ENCODE peak calls at places on chromosomes 12 and 14, in six cellular contexts. V is fibroblast of lung, R is coronary artery, T is A549, G is HCT116, K is tibial artery. Z is an unnamed sample.

GRCh38 chr12:3389911-3390310 is 101.1 kb upstream of the PRMT8 start:
- DNase-seq in V (no peak), R (no peak), T (no peak), G (no peak), K (no peak), Z (no peak)

GRCh38 chr14:35403085-35403396 is 1.5 kb downstream of the NFKBIA start:
- DNase-seq in V (peak; percentile 75), R (no peak), T (no peak), G (no peak), K (peak; percentile 76), Z (no peak)

GRCh38 chr14:32345311-32345771 is 16.2 kb downstream of the AKAP6 start:
- DNase-seq in V (peak; percentile 53), R (no peak), T (no peak), G (no peak), K (no peak), Z (peak; percentile 28)

GRCh38 chr12:121519227-121519626 is 61.6 kb downstream of the KDM2B start:
- DNase-seq in V (no peak), R (no peak), T (no peak), G (no peak), K (no peak), Z (no peak)

GRCh38 chr12:124341645-124342069 is 46.8 kb downstream of the RFLNA start:
- DNase-seq in V (no peak), R (no peak), T (no peak), G (no peak), K (no peak), Z (no peak)

GRCh38 chr12:50960130-50960529 is 7.8 kb downstream of the HIGD1C start:
- DNase-seq in V (peak; percentile 29), R (no peak), T (no peak), G (no peak), K (no peak), Z (peak; percentile 12)

GRCh38 chr12:4817813-4818212 is 91.9 kb upstream of the KCNA1 start:
- DNase-seq in V (no peak), R (no peak), T (no peak), G (no peak), K (no peak), Z (no peak)

GRCh38 chr12:10031771-10032175 is 1.3 kb downstream of the CLEC9A start:
- DNase-seq in V (peak; percentile 86), R (no peak), T (no peak), G (no peak), K (no peak), Z (peak; percentile 86)

GRCh38 chr14:44961151-44961729 is 507 bp downstream of the KLHL28 start:
- DNase-seq in V (peak; percentile 70), R (peak; percentile 77), T (peak; percentile 66), G (no peak), K (peak; percentile 71), Z (peak; percentile 46)

GRCh38 chr12:70891059-70891632 is 29.4 kb downstream of the PTPRR start:
- DNase-seq in V (no peak), R (no peak), T (no peak), G (no peak), K (no peak), Z (no peak)

GRCh38 chr12:1517007-1517406 is 77.4 kb downstream of the FBXL14 start:
- DNase-seq in V (peak; percentile 94), R (peak; percentile 41), T (no peak), G (no peak), K (peak; percentile 20), Z (peak; percentile 87)

GRCh38 chr12:1933342-1933992 is 15.0 kb upstream of the CACNA2D4 start:
- DNase-seq in V (peak; percentile 77), R (no peak), T (no peak), G (no peak), K (peak; percentile 66), Z (no peak)

GRCh38 chr12:124379379-124379937 is 84.6 kb downstream of the RFLNA start:
- DNase-seq in V (no peak), R (no peak), T (no peak), G (no peak), K (no peak), Z (no peak)

GRCh38 chr12:12628013-12628412 is 16.3 kb downstream of the CREBL2 start:
- DNase-seq in V (peak; percentile 43), R (no peak), T (no peak), G (no peak), K (no peak), Z (peak; percentile 42)

GRCh38 chr14:63203618-63204406 is 431 bp upstream of the RHOJ start:
- DNase-seq in V (peak; percentile 99), R (peak; percentile 88), T (no peak), G (no peak), K (peak; percentile 80), Z (peak; percentile 97)

GRCh38 chr12:122080149-122081107 is 1.9 kb downstream of the MLXIP start:
- DNase-seq in V (peak; percentile 89), R (no peak), T (peak; percentile 41), G (no peak), K (peak; percentile 90), Z (peak; percentile 77)

GRCh38 chr14:61812347-61813100 is 50.3 kb downstream of the SNAPC1 start:
- DNase-seq in V (peak; percentile 7), R (no peak), T (no peak), G (no peak), K (no peak), Z (no peak)

GRCh38 chr12:56326126-56326525 is 7.7 kb downstream of the PAN2 start:
- DNase-seq in V (no peak), R (no peak), T (no peak), G (no peak), K (no peak), Z (no peak)

GRCh38 chr14:79279645-79280399 is 931.5 kb downstream of the DIO2 start:
- DNase-seq in V (peak; percentile 18), R (no peak), T (no peak), G (no peak), K (no peak), Z (peak; percentile 8)

GRCh38 chr14:79280400-79280670 is 931.0 kb downstream of the DIO2 start:
- DNase-seq in V (no peak), R (no peak), T (no peak), G (no peak), K (no peak), Z (no peak)

GRCh38 chr14:79281244-79282199 is 929.8 kb downstream of the DIO2 start:
- DNase-seq in V (peak; percentile 9), R (no peak), T (no peak), G (no peak), K (no peak), Z (no peak)

GRCh38 chr14:79285263-79285662 is 926.0 kb downstream of the DIO2 start:
- DNase-seq in V (no peak), R (no peak), T (no peak), G (no peak), K (no peak), Z (no peak)
- H3K4me3 ChIP-seq in V (no peak overlapping the region), R (no peak overlapping the region), T (no peak overlapping the region), G (no peak overlapping the region), K (no peak overlapping the region), Z (no peak overlapping the region)

DNA sequence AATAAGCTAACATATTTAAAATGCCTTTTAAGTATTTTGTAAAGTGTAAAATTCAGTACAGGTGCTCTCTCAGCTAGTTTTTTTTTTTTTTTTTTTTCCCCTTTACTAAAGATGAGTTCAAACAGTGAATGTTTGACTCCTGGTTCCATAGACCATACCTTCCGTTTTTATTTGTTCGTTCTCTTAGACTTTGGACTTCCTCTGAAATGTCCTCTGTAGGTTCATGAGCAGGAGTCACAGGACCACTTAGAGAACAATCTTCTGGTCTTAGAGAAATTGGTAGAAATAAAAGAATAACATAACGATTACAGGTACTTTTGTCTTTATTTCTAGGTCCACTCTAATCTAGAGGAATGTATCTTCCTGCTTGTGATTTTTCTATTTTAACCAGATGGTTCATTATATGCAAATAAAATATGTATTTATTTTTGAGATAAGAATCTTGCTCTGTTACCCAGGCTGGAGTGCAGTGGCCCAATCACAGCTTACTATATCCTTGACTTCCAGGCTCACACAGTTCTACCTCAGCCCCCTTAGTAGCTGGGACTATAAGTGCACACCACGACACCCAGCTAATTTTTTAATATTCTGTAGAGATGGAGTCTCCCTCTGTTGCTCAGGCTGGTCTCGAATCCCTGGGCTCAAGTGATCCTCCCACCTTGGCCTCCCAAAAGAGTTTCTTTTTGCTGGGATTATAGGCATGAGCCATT is 25.8 kb downstream of the STYX start:
- DNase-seq in V (no peak), R (no peak), T (no peak), G (no peak), K (no peak), Z (no peak)
- H3K27ac ChIP-seq in V (no peak overlapping the region), R (no peak overlapping the region), T (no peak overlapping the region), G (no peak overlapping the region), K (no peak overlapping the region), Z (no peak overlapping the region)

DNA sequence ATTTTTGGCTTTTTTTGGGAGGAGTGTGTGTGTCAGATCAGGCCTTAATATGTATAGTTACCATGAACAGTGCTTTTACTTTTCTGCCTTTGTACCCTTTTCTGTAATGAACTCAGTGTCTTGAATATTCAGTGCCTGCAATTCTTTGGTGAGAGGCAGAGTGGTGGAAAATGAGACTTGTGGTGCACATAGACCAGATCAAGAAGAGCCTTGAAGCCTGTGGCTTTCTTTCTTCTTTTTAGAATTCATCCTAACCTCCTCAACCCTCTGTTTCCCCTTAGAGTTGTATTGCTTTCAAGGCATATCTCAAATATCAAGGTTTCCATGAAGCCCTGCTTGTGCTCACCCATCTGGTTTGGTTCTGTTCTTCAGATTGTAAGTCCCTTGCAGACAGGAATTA is 2.6 kb downstream of the YLPM1 start:
- DNase-seq in V (no peak), R (no peak), T (no peak), G (no peak), K (no peak), Z (no peak)
- H3K4me3 ChIP-seq in V (peak overlapping the region; percentile 82), R (peak overlapping the region; percentile 94), T (peak overlapping the region; percentile 95), G (no peak overlapping the region), K (peak overlapping the region; percentile 86), Z (peak overlapping the region; percentile 86)

GRCh38 chr12:133256321-133256720 is 20.6 kb upstream of the ANHX start:
- DNase-seq in V (no peak), R (no peak), T (no peak), G (no peak), K (no peak), Z (no peak)

DNA sequence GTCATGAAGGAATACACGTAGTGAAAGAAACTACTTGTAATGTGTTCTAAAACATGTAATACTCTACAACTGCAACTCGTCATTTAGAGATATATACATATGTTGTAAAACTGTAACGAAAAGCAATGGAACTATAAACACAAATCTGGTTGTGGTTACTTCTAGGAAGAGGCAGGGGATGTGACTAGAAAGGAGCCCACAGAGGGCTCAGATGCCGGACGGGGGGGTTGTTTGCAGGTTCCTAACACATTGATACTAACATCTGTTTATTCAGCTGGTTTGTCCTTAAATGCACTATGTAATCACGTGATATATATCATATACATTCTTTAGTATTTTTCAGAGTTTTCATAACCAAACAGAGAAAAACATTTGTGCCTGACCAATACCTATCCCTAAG is 16.1 kb upstream of the ANHX start:
- DNase-seq in V (no peak), R (no peak), T (no peak), G (no peak), K (no peak), Z (no peak)
- H3K27ac ChIP-seq in V (no peak overlapping the region), R (no peak overlapping the region), T (no peak overlapping the region), G (no peak overlapping the region), K (no peak overlapping the region), Z (no peak overlapping the region)

Z was measured in brain microvascular endothelial cell.